ENCODE peak calls at places on chromosomes 1 and 21, in nine cellular contexts. R, O, K, S, T, N, L, F and P are unnamed samples.

GRCh38 chr1:4053774-4054173 is 153.7 kb upstream of the C1orf174 start:
- DNase-seq in F (no peak), N (no peak), K (no peak), L (no peak), O (no peak), S (no peak), T (peak; percentile 22), R (no peak), P (no peak)

GRCh38 chr1:180527270-180527669 is 24.9 kb upstream of the ACBD6 start:
- DNase-seq in R (no peak), N (no peak), S (no peak), F (no peak), L (no peak), O (no peak), T (no peak), K (no peak), P (no peak)

GRCh38 chr1:43705982-43706597 is 1.2 kb upstream of the ST3GAL3 start:
- DNase-seq in S (no peak), O (no peak), T (peak; percentile 39), K (no peak), F (no peak), R (no peak), N (no peak), L (no peak), P (no peak)

GRCh38 chr1:62198781-62199125 is 4.1 kb downstream of the L1TD1 start:
- DNase-seq in F (no peak), N (no peak), T (no peak), L (no peak), K (no peak), S (no peak), R (no peak), O (no peak), P (no peak)

GRCh38 chr1:174818951-174819350 is 180.8 kb upstream of the CACYBP start:
- DNase-seq in F (no peak), S (peak; percentile 87), R (no peak), L (no peak), T (no peak), K (peak; percentile 35), O (no peak), N (no peak), P (no peak)

GRCh38 chr1:236100799-236101198 is 35.9 kb upstream of the NID1 start:
- DNase-seq in R (no peak), O (no peak), L (no peak), K (no peak), S (no peak), N (no peak), F (no peak), T (no peak), P (no peak)

GRCh38 chr21:29306920-29307319 is 8.2 kb downstream of the BACH1 start:
- DNase-seq in F (no peak), R (no peak), L (no peak), N (no peak), T (no peak), S (no peak), O (no peak), K (no peak), P (no peak)

GRCh38 chr1:109392788-109393580 is 4.7 kb downstream of the SORT1 start:
- DNase-seq in T (no peak), N (no peak), L (no peak), K (peak; percentile 79), S (no peak), F (no peak), O (no peak), R (no peak), P (peak; percentile 85)

GRCh38 chr1:154621875-154622274 is 13.9 kb upstream of the ADAR start:
- DNase-seq in O (no peak), K (no peak), S (no peak), R (no peak), F (no peak), L (no peak), N (no peak), T (no peak), P (no peak)

GRCh38 chr1:5001466-5001865 is 347.1 kb downstream of the AJAP1 start:
- DNase-seq in R (no peak), T (peak; percentile 39), F (no peak), K (no peak), S (no peak), N (no peak), O (no peak), L (no peak), P (no peak)

GRCh38 chr1:162131405-162132321 is 62.2 kb downstream of the NOS1AP start:
- DNase-seq in S (no peak), L (no peak), K (no peak), N (no peak), R (no peak), T (no peak), O (no peak), F (no peak), P (no peak)

GRCh38 chr1:56491441-56491840 is 87.9 kb downstream of the PLPP3 start:
- DNase-seq in R (no peak), K (no peak), F (peak; percentile 35), N (no peak), O (no peak), S (no peak), T (no peak), L (no peak), P (no peak)

GRCh38 chr1:20616468-20617156 is 16.6 kb upstream of the PINK1 start:
- DNase-seq in N (peak; percentile 61), T (no peak), R (no peak), F (no peak), O (peak; percentile 38), L (no peak), S (no peak), K (peak; percentile 61), P (no peak)